ENCODE peak calls at places on chromosomes 3 and 15, in four cellular contexts. One of them, this sample, is unnamed.

GRCh38 chr3:39125837-39126500 is 18.5 kb downstream of the TTC21A start:
- DNase-seq in MV-4-11: no peak
- DNase-seq in NCI-H524 treated with DMSO at 0.1 percent for 48 hours: no peak
- DNase-seq in M059J: peak
- DNase-seq in this sample: peak

GRCh38 chr3:13801361-13802214 is 78.3 kb downstream of the WNT7A start:
- DNase-seq in MV-4-11: peak
- DNase-seq in NCI-H524 treated with DMSO at 0.1 percent for 48 hours: no peak
- DNase-seq in M059J: peak
- DNase-seq in this sample: peak

GRCh38 chr3:118988198-118988842 is 46.3 kb downstream of the IGSF11 start:
- DNase-seq in MV-4-11: no peak
- DNase-seq in NCI-H524 treated with DMSO at 0.1 percent for 48 hours: no peak
- DNase-seq in M059J: no peak
- DNase-seq in this sample: no peak

GRCh38 chr3:104385421-104385820 is 981.3 kb upstream of the ALCAM start:
- DNase-seq in MV-4-11: peak
- DNase-seq in NCI-H524 treated with DMSO at 0.1 percent for 48 hours: no peak
- DNase-seq in M059J: no peak
- DNase-seq in this sample: no peak

GRCh38 chr15:29749365-29750086 is 72.7 kb downstream of the TJP1 start:
- DNase-seq in MV-4-11: no peak
- DNase-seq in NCI-H524 treated with DMSO at 0.1 percent for 48 hours: no peak
- DNase-seq in M059J: no peak
- DNase-seq in this sample: no peak

GRCh38 chr15:28022181-28022580 is 76.9 kb downstream of the OCA2 start:
- DNase-seq in MV-4-11: no peak
- DNase-seq in NCI-H524 treated with DMSO at 0.1 percent for 48 hours: no peak
- DNase-seq in M059J: no peak
- DNase-seq in this sample: no peak

GRCh38 chr3:22371036-22371435 is 620.0 kb upstream of the ZNF385D start:
- DNase-seq in MV-4-11: no peak
- DNase-seq in NCI-H524 treated with DMSO at 0.1 percent for 48 hours: no peak
- DNase-seq in M059J: no peak
- DNase-seq in this sample: no peak

GRCh38 chr15:80970018-80970657 is 19.5 kb downstream of the MESD start:
- DNase-seq in MV-4-11: peak
- DNase-seq in NCI-H524 treated with DMSO at 0.1 percent for 48 hours: no peak
- DNase-seq in M059J: peak
- DNase-seq in this sample: peak

GRCh38 chr15:66942649-66943390 is 122.6 kb upstream of the SMAD3 start:
- DNase-seq in MV-4-11: no peak
- DNase-seq in NCI-H524 treated with DMSO at 0.1 percent for 48 hours: no peak
- DNase-seq in M059J: no peak
- DNase-seq in this sample: no peak

GRCh38 chr3:110504901-110505300 is 566.7 kb upstream of the NECTIN3 start:
- DNase-seq in MV-4-11: no peak
- DNase-seq in NCI-H524 treated with DMSO at 0.1 percent for 48 hours: no peak
- DNase-seq in M059J: no peak
- DNase-seq in this sample: no peak

GRCh38 chr3:173902866-173903265 is 505.3 kb downstream of the NLGN1 start:
- DNase-seq in MV-4-11: no peak
- DNase-seq in NCI-H524 treated with DMSO at 0.1 percent for 48 hours: no peak
- DNase-seq in M059J: no peak
- DNase-seq in this sample: peak

GRCh38 chr15:53116169-53116568 is 326.0 kb upstream of the ONECUT1 start:
- DNase-seq in MV-4-11: no peak
- DNase-seq in NCI-H524 treated with DMSO at 0.1 percent for 48 hours: no peak
- DNase-seq in M059J: no peak
- DNase-seq in this sample: no peak

GRCh38 chr3:13141991-13142412 is 68.8 kb upstream of the IQSEC1 start:
- DNase-seq in MV-4-11: peak
- DNase-seq in NCI-H524 treated with DMSO at 0.1 percent for 48 hours: no peak
- DNase-seq in M059J: peak
- DNase-seq in this sample: peak

GRCh38 chr3:48268936-48269551 is 28.1 kb downstream of the ZNF589 start:
- DNase-seq in MV-4-11: no peak
- DNase-seq in NCI-H524 treated with DMSO at 0.1 percent for 48 hours: no peak
- DNase-seq in M059J: no peak
- DNase-seq in this sample: no peak

GRCh38 chr15:98946301-98947255 is 61.0 kb downstream of the PGPEP1L start:
- DNase-seq in MV-4-11: peak
- DNase-seq in NCI-H524 treated with DMSO at 0.1 percent for 48 hours: no peak
- DNase-seq in M059J: no peak
- DNase-seq in this sample: no peak

GRCh38 chr15:74336061-74337005 is 31.1 kb downstream of the CYP11A1 start:
- DNase-seq in MV-4-11: peak
- DNase-seq in NCI-H524 treated with DMSO at 0.1 percent for 48 hours: no peak
- DNase-seq in M059J: peak
- DNase-seq in this sample: peak

GRCh38 chr15:70533931-70534742 is 229.2 kb downstream of the UACA start:
- DNase-seq in MV-4-11: peak
- DNase-seq in NCI-H524 treated with DMSO at 0.1 percent for 48 hours: no peak
- DNase-seq in M059J: peak
- DNase-seq in this sample: peak

GRCh38 chr15:66701422-66702034 is 508 bp upstream of the SMAD6 start:
- DNase-seq in MV-4-11: peak
- DNase-seq in NCI-H524 treated with DMSO at 0.1 percent for 48 hours: no peak
- DNase-seq in M059J: no peak
- DNase-seq in this sample: no peak

GRCh38 chr3:71307884-71308697 is 275.4 kb downstream of the FOXP1 start:
- DNase-seq in MV-4-11: no peak
- DNase-seq in NCI-H524 treated with DMSO at 0.1 percent for 48 hours: peak
- DNase-seq in M059J: no peak
- DNase-seq in this sample: no peak

GRCh38 chr3:149339931-149340309 is 6.5 kb upstream of the TM4SF18 start:
- DNase-seq in MV-4-11: peak
- DNase-seq in NCI-H524 treated with DMSO at 0.1 percent for 48 hours: no peak
- DNase-seq in M059J: peak
- DNase-seq in this sample: peak